ENCODE peak calls at places on chromosome 2, in eight cellular contexts. K is memory B cell, B is T-helper 1 cell, O is GM23248, V is adrenal gland, X is cardiac muscle cell, U is nucleus accumbens, D is HFFc6. C is an unnamed sample.

GRCh38 chr2:5693288-5694015 is 1.3 kb downstream of the SOX11 start:
- DNase-seq in B (no peak), D (no peak), U (no peak), K (no peak), X (peak; percentile 3), O (peak; percentile 16), V (no peak), C (no peak)

GRCh38 chr2:149017116-149017985 is 21.1 kb upstream of the LYPD6B start:
- DNase-seq in B (peak; percentile 55), X (peak; percentile 86), U (peak; percentile 38), D (peak; percentile 72), K (peak; percentile 78), O (peak; percentile 82), V (peak; percentile 81), C (peak; percentile 45)

GRCh38 chr2:230693411-230693810 is 19.2 kb upstream of the CAB39 start:
- DNase-seq in X (no peak), U (no peak), O (no peak), D (no peak), B (no peak), V (no peak), K (no peak), C (no peak)

GRCh38 chr2:173028671-173029070 is 47.0 kb upstream of the MAP3K20 start:
- DNase-seq in X (no peak), O (no peak), D (no peak), V (no peak), B (no peak), U (no peak), K (no peak), C (no peak)

GRCh38 chr2:181318504-181319280 is 138.5 kb upstream of the ITGA4 start:
- DNase-seq in O (no peak), D (no peak), B (no peak), X (no peak), K (no peak), V (no peak), U (no peak), C (no peak)

GRCh38 chr2:74474481-74474880 is 2.0 kb upstream of the MRPL53 start:
- DNase-seq in D (no peak), K (no peak), U (no peak), O (no peak), X (no peak), V (no peak), B (no peak), C (no peak)

GRCh38 chr2:68043719-68044498 is 18.9 kb downstream of the C1D start:
- DNase-seq in V (no peak), X (no peak), U (no peak), B (no peak), K (no peak), O (peak; percentile 90), D (peak; percentile 90), C (no peak)

GRCh38 chr2:6846967-6847695 is 18.6 kb downstream of the CMPK2 start:
- DNase-seq in X (no peak), V (no peak), K (no peak), D (no peak), U (no peak), B (no peak), O (no peak), C (no peak)

GRCh38 chr2:196260546-196260945 is 89.2 kb upstream of the STK17B start:
- DNase-seq in X (no peak), K (no peak), D (no peak), V (no peak), O (no peak), B (peak; percentile 87), U (no peak), C (no peak)

GRCh38 chr2:71736091-71736878 is 282.9 kb downstream of the DYSF start:
- DNase-seq in K (no peak), D (no peak), B (no peak), X (no peak), U (no peak), O (no peak), V (no peak), C (no peak)